ENCODE peak calls at places on chromosomes 12 and 14, in seven cellular contexts. Y is HCT116, I is SK-N-SH, S is GM12878, F is K562, L is HepG2, M is H1. G is an unnamed sample.

GRCh38 chr12:45725631-45726593 is 3.6 kb upstream of the ARID2 start:
- DNase-seq in Y (no peak), I (peak; percentile 42), S (no peak), F (peak; percentile 22), L (peak; percentile 33), M (no peak), G (no peak)

GRCh38 chr12:27619308-27619707 is 76.9 kb upstream of the REP15 start:
- DNase-seq in Y (peak; percentile 81), I (no peak), S (no peak), F (no peak), L (peak; percentile 11), M (no peak), G (no peak)

GRCh38 chr14:92712654-92713051 is 35.8 kb downstream of the LGMN start:
- DNase-seq in Y (no peak), I (no peak), S (no peak), F (no peak), L (no peak), M (no peak), G (no peak)

GRCh38 chr12:80690513-80690912 is 16.9 kb upstream of the MYF6 start:
- DNase-seq in Y (no peak), I (no peak), S (no peak), F (no peak), L (no peak), M (no peak), G (no peak)

GRCh38 chr12:94458882-94459772 is 540 bp downstream of the CEP83 start:
- DNase-seq in Y (peak; percentile 24), I (peak; percentile 25), S (no peak), F (no peak), L (peak; percentile 17), M (no peak), G (no peak)

GRCh38 chr14:22544406-22544805 is 44.6 kb downstream of the DAD1 start:
- DNase-seq in Y (no peak), I (no peak), S (no peak), F (no peak), L (no peak), M (no peak), G (no peak)

GRCh38 chr12:116336542-116337065 is 59.1 kb upstream of the MED13L start:
- DNase-seq in Y (no peak), I (no peak), S (peak; percentile 67), F (peak; percentile 67), L (no peak), M (no peak), G (no peak)

GRCh38 chr12:8563383-8563782 is 22.7 kb upstream of the CLEC4E start:
- DNase-seq in Y (no peak), I (no peak), S (no peak), F (no peak), L (no peak), M (no peak), G (no peak)

GRCh38 chr12:122928033-122928890 is 32.3 kb upstream of the VPS37B start:
- DNase-seq in Y (no peak), I (no peak), S (no peak), F (no peak), L (no peak), M (no peak), G (no peak)

GRCh38 chr14:71532349-71532748 is 399.9 kb upstream of the RGS6 start:
- DNase-seq in Y (no peak), I (no peak), S (no peak), F (no peak), L (no peak), M (no peak), G (no peak)

GRCh38 chr12:129202109-129202814 is 349.0 kb downstream of the GLT1D1 start:
- DNase-seq in Y (no peak), I (no peak), S (no peak), F (peak; percentile 54), L (no peak), M (no peak), G (no peak)

GRCh38 chr12:77494306-77494705 is 336.4 kb upstream of the NAV3 start:
- DNase-seq in Y (no peak), I (no peak), S (no peak), F (no peak), L (no peak), M (no peak), G (no peak)

GRCh38 chr12:2794261-2794735 is 472 bp upstream of the FKBP4 start:
- DNase-seq in Y (no peak), I (no peak), S (no peak), F (no peak), L (no peak), M (no peak), G (no peak)

GRCh38 chr14:55038708-55039107 is 11.7 kb downstream of the SOCS4 start:
- DNase-seq in Y (no peak), I (no peak), S (no peak), F (no peak), L (no peak), M (no peak), G (no peak)

GRCh38 chr12:13450231-13451080 is 253.9 kb downstream of the EMP1 start:
- DNase-seq in Y (no peak), I (no peak), S (no peak), F (no peak), L (no peak), M (no peak), G (no peak)

GRCh38 chr12:106957617-106958016 is 1.9 kb downstream of the TMEM263 start:
- DNase-seq in Y (no peak), I (no peak), S (no peak), F (no peak), L (no peak), M (no peak), G (no peak)

GRCh38 chr14:57712698-57713097 is 153.2 kb downstream of the SLC35F4 start:
- DNase-seq in Y (no peak), I (no peak), S (no peak), F (no peak), L (no peak), M (no peak), G (no peak)

GRCh38 chr14:102525213-102526143 is 15.9 kb upstream of the ANKRD9 start:
- DNase-seq in Y (peak; percentile 39), I (no peak), S (peak; percentile 27), F (no peak), L (peak; percentile 55), M (no peak), G (no peak)

GRCh38 chr14:97446087-97446486 is 648.9 kb downstream of the VRK1 start:
- DNase-seq in Y (no peak), I (no peak), S (no peak), F (no peak), L (no peak), M (no peak), G (no peak)

DNA sequence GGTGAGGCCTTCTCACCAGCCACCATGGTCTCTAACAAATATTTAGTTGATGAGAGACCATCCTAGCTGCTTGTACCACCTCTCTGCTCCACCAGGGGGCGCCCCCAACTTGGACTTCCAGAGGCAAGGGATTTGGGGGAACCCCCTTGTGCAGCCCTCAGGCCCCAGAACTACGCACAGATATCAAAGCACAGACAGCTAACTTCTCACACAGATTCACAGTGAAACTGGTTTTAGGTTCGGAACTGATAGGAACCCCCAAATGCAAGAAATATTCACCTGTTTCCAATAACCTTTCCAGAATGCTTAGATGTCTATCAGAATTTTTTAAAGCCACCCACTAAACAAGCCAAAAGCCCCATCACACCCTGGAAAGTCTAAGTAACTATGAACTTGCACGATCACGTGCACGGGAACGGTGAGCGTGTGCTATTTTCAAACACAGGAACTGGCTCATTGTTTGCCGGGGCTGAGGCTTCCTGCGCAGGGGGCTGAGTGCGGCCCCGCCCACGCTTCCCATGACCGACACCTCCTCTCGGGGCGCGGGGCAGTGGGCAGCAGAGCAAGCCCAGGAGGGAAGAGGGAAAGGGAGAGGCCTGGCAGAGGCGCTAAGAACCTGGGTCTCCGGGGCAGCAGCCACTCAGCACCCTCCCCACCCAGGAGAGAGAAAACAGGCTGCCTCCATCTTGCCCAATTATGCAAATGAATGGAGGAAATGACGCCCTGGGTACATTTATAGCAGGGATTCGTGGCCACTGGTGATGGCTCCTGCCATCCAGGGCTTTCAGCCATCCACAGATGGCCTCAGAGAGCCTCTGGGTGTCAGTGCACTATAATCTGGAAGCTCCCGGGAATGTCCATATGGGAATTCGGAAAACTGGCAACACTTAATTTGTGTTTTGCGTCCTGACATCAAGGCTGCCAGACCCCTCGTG is 79.4 kb upstream of the GPR68 start:
- DNase-seq in Y (peak; percentile 18), I (peak; percentile 81), S (peak; percentile 75), F (peak; percentile 68), L (peak; percentile 45), M (peak; percentile 47), G (peak; percentile 20)
- H3K4me3 ChIP-seq in Y (no peak overlapping the region), I (peak overlapping the region; percentile 36), S (peak overlapping the region; percentile 11), F (no peak overlapping the region), L (no peak overlapping the region), M (no peak overlapping the region), G (no peak overlapping the region)

DNA sequence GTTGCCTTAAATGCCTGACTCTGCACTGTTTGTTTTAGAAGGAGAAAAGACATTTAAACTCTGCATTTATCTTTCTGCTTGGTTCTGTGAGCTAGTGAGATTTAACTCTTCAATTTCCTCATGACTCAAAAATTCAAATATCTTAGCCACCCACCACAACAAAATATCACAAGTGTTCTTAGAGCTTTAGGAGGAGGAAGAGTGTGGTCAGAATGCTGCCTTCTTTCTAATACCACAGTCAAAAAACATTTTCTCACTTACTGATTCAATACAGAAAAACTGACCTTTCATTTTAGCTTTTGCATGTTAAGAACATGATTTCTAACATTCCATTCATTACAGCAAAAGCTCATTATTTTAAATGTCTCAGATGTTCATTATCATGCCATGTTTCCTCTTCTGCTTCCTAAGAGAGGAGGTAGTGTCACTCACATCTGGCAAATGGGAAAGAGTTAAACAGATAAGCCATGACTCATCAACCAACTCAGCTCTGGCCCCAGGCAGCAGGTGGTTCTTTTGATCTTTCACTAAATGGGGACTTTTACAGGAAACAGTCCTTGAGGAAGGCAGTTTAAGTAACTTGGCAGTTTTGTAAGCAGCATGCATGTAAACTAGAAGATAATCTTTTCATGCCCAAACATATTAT is 56.4 kb upstream of the RNU6-8 start:
- DNase-seq in Y (peak; percentile 56), I (peak; percentile 58), S (peak; percentile 66), F (peak; percentile 28), L (peak; percentile 77), M (no peak), G (no peak)
- TF ChIP-seq YY1 in Y (no peak), I (no peak), S (no peak), F (no peak), L (no peak), M (no peak), G (no peak)

DNA sequence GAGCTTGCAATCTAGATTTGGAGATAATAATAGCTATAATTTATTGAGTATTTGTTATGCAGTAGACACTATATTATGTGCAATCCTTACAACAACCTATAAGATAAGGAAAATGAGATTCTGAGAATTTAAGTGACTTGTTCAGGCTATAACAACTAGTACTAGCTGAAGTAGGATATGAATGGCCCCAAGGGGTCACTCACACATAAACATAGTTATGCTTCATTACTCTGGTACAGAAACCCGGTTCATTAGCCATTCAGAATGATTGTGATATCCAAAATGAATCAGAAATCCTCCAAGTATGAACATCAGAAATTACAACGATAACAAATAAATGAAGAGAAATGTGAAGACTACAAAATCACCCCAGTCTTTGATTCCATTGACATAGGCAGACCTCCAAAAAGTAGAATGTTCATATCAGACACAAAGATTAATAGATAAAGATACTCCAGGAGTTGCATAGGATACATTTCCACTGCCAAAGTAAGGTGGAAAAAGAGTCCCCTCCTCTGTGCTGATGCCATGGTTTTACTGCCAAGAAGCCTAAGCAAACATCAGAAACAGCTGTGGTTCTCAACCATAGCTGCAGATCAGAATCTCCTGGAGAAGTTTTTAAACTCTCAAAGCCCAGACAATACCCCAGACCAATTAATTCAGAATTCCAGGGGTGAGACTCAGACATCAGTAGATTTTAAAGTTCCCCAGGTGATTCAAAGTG is 8.6 kb upstream of the NID2 start:
- DNase-seq in Y (no peak), I (no peak), S (no peak), F (no peak), L (no peak), M (no peak), G (no peak)
- H3K4me1 ChIP-seq in Y (no peaks in the 10 kb centered on the region), I (peaks cover 41% of the 10 kb centered on the region), S (no peaks in the 10 kb centered on the region), F (no peaks in the 10 kb centered on the region), L (peaks cover 20% of the 10 kb centered on the region), M (no peaks in the 10 kb centered on the region), G (no peaks in the 10 kb centered on the region)

GRCh38 chr12:108701779-108702435 is 29.4 kb downstream of the CORO1C start:
- DNase-seq in Y (no peak), I (no peak), S (no peak), F (no peak), L (no peak), M (no peak), G (no peak)
- H3K4me3 ChIP-seq in Y (no peak overlapping the region), I (no peak overlapping the region), S (no peak overlapping the region), F (no peak overlapping the region), L (no peak overlapping the region), M (no peak overlapping the region), G (no peak overlapping the region)